ENCODE peak calls at places on chromosomes 2 and 18, in four cellular contexts. U is neural progenitor cell, A is endothelial cell of umbilical vein, W is H1. S is an unnamed sample.

GRCh38 chr2:174699993-174700766 is 64.1 kb downstream of the CHRNA1 start:
- DNase-seq in U (peak; percentile 49), A (peak; percentile 55), W (no peak), S (peak; percentile 67)

GRCh38 chr2:65737452-65738011 is 305.1 kb upstream of the SPRED2 start:
- DNase-seq in U (no peak), A (no peak), W (no peak), S (no peak)

GRCh38 chr2:212327171-212327809 is 211.3 kb downstream of the ERBB4 start:
- DNase-seq in U (no peak), A (no peak), W (no peak), S (no peak)

GRCh38 chr2:114085992-114086391 is 196.1 kb downstream of the ACTR3 start:
- DNase-seq in U (no peak), A (no peak), W (no peak), S (no peak)

GRCh38 chr2:188808921-188809320 is 165.3 kb upstream of the COL3A1 start:
- DNase-seq in U (no peak), A (no peak), W (no peak), S (peak; percentile 55)

GRCh38 chr2:240603846-240604245 is 17.3 kb downstream of the CAPN10 start:
- DNase-seq in U (no peak), A (no peak), W (no peak), S (no peak)

GRCh38 chr2:231256494-231256893 is 58.1 kb downstream of the ARMC9 start:
- DNase-seq in U (no peak), A (no peak), W (no peak), S (no peak)

GRCh38 chr2:104518256-104518655 is 335.7 kb upstream of the POU3F3 start:
- DNase-seq in U (no peak), A (no peak), W (no peak), S (no peak)

GRCh38 chr2:46848446-46848845 is 67.2 kb downstream of the MCFD2 start:
- DNase-seq in U (no peak), A (no peak), W (no peak), S (peak; percentile 50)

GRCh38 chr2:26900831-26901321 is 52.9 kb downstream of the DPYSL5 start:
- DNase-seq in U (peak; percentile 16), A (no peak), W (no peak), S (peak; percentile 17)

GRCh38 chr18:59718108-59719057 is 21.2 kb upstream of the CCBE1 start:
- DNase-seq in U (no peak), A (peak; percentile 7), W (no peak), S (peak; percentile 89)

GRCh38 chr2:19504400-19505198 is 146.2 kb upstream of the OSR1 start:
- DNase-seq in U (no peak), A (no peak), W (no peak), S (no peak)

GRCh38 chr2:44528595-44528994 is 166.8 kb downstream of the CAMKMT start:
- DNase-seq in U (no peak), A (no peak), W (no peak), S (peak; percentile 89)

GRCh38 chr18:23969664-23970063 is 44.9 kb upstream of the TTC39C start:
- DNase-seq in U (no peak), A (no peak), W (no peak), S (no peak)

GRCh38 chr2:64819774-64820688 is 166.3 kb upstream of the SERTAD2 start:
- DNase-seq in U (no peak), A (no peak), W (no peak), S (peak; percentile 51)

GRCh38 chr2:66428986-66429612 is 5.8 kb upstream of the MEIS1 start:
- DNase-seq in U (peak; percentile 85), A (peak; percentile 74), W (no peak), S (peak; percentile 79)

GRCh38 chr2:109447811-109448210 is 166.0 kb downstream of the SEPTIN10 start:
- DNase-seq in U (no peak), A (peak; percentile 48), W (no peak), S (no peak)

GRCh38 chr18:9017170-9017899 is 85.2 kb upstream of the NDUFV2 start:
- DNase-seq in U (peak; percentile 72), A (peak; percentile 87), W (peak; percentile 79), S (peak; percentile 99)

GRCh38 chr2:9002637-9003365 is 683 bp downstream of the MBOAT2 start:
- DNase-seq in U (peak; percentile 56), A (peak; percentile 33), W (peak; percentile 59), S (peak; percentile 48)

GRCh38 chr2:21812766-21813165 is 689.0 kb downstream of the TDRD15 start:
- DNase-seq in U (peak; percentile 53), A (no peak), W (no peak), S (no peak)

GRCh38 chr2:183678908-183679307 is 554.7 kb downstream of the NUP35 start:
- DNase-seq in U (peak; percentile 18), A (no peak), W (peak; percentile 49), S (no peak)

GRCh38 chr2:180720861-180721260 is 259.5 kb upstream of the UBE2E3 start:
- DNase-seq in U (no peak), A (no peak), W (no peak), S (no peak)

GRCh38 chr2:19508-19907 is 26.8 kb downstream of the FAM110C start:
- DNase-seq in U (no peak), A (no peak), W (no peak), S (no peak)

GRCh38 chr2:64697286-64698023 is 43.7 kb upstream of the SERTAD2 start:
- DNase-seq in U (no peak), A (no peak), W (no peak), S (peak; percentile 36)

GRCh38 chr2:11329759-11330158 is 14.7 kb downstream of the ROCK2 start:
- DNase-seq in U (no peak), A (no peak), W (no peak), S (peak; percentile 82)

GRCh38 chr2:125167152-125167551 is 1142.1 kb downstream of the CNTNAP5 start:
- DNase-seq in U (no peak), A (no peak), W (no peak), S (peak; percentile 5)

GRCh38 chr2:134253117-134253704 is 661 bp upstream of the MGAT5 start:
- DNase-seq in U (no peak), A (no peak), W (no peak), S (no peak)

GRCh38 chr2:20594048-20594750 is 56.7 kb downstream of the HS1BP3 start:
- DNase-seq in U (no peak), A (no peak), W (no peak), S (no peak)

GRCh38 chr2:64799592-64800252 is 146.0 kb upstream of the SERTAD2 start:
- DNase-seq in U (no peak), A (no peak), W (no peak), S (no peak)

GRCh38 chr2:225165052-225165451 is 122.8 kb upstream of the DOCK10 start:
- DNase-seq in U (no peak), A (no peak), W (no peak), S (peak; percentile 87)

GRCh38 chr18:54983041-54983686 is 23.9 kb upstream of the CCDC68 start:
- DNase-seq in U (peak; percentile 68), A (peak; percentile 59), W (no peak), S (peak; percentile 76)

GRCh38 chr2:105042189-105042588 is 4.3 kb downstream of the MRPS9 start:
- DNase-seq in U (peak; percentile 36), A (no peak), W (no peak), S (no peak)

GRCh38 chr2:201260302-201260800 is at the start of gene CASP8:
- DNase-seq in U (no peak), A (no peak), W (no peak), S (peak; percentile 76)

GRCh38 chr2:169298007-169298406 is 64.3 kb downstream of the LRP2 start:
- DNase-seq in U (no peak), A (no peak), W (no peak), S (no peak)

GRCh38 chr2:56334622-56335021 is 150.8 kb downstream of the CCDC85A start:
- DNase-seq in U (no peak), A (no peak), W (no peak), S (peak; percentile 64)

GRCh38 chr18:518081-518480 is 17.6 kb upstream of the COLEC12 start:
- DNase-seq in U (no peak), A (no peak), W (no peak), S (peak; percentile 21)

DNA sequence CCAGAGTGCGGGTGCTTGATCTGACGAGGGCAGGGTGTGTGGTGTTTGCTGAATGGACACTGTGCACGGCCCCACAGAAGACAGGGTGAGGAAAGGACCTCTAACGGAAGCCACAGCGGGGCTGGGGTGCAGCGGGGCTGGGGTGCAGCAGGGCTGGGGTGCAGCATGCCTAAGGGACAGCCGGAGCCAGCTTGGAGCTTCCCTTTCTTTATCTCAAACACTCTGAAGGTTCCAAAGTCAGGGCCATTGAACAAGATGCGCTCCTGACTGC is 35.0 kb downstream of the PXDN start:
- DNase-seq in U (no peak), A (no peak), W (no peak), S (no peak)
- H4K20me1 ChIP-seq in U (peaks cover 93% of the 10 kb centered on the region), A (no peaks in the 10 kb centered on the region), W (peaks cover 9% of the 10 kb centered on the region), S (peaks cover 5% of the 10 kb centered on the region)

DNA sequence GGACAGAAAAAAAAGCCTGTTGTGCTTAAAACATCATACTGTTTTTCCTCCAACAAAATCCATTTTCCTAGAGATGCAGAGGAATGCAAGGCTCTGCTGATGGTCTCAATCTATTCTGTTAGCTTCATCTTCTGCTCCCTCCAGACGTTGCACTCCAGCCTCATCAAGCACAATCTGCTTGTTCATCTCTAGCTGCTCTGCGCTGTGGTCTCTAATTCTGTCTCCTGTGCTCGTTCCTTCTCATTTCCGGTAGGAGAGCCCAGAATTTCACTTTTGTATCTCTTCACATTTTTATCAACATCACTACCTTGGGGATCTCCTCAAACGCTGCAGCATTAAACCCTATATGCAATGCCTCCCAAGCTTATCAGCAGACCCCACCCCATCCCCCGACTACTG is 708.9 kb downstream of the RNF144A start:
- DNase-seq in U (no peak), A (no peak), W (no peak), S (no peak)
- H4K20me1 ChIP-seq in U (no peaks in the 10 kb centered on the region), A (no peaks in the 10 kb centered on the region), W (no peaks in the 10 kb centered on the region), S (no peaks in the 10 kb centered on the region)

DNA sequence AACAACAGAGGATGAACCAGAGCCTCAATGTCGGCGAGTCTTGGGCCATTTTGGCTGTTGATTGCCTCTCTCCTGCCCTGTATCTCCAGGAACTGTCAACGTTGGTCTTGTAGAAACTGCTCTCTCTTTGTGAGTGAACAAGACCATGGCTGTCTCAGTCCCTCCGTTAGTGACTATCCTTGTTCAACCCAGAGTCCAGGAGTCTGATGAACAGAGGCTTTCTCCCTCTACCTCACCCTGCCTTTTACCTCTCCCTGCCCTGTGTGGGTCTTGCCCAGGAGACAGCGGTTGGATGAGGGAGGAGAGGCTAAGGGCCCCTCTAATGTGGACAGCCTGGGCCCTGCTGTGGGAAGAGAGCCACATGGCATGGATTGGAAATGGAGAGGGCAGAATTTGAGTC is 32.8 kb downstream of the INPP4A start:
- DNase-seq in U (no peak), A (no peak), W (no peak), S (no peak)
- H4K20me1 ChIP-seq in U (peaks cover 52% of the 10 kb centered on the region), A (no peaks in the 10 kb centered on the region), W (peaks cover 17% of the 10 kb centered on the region), S (no peaks in the 10 kb centered on the region)

GRCh38 chr2:233116946-233117345 is 56.8 kb downstream of the INPP5D start:
- DNase-seq in U (no peak), A (no peak), W (no peak), S (no peak)
- H4K20me1 ChIP-seq in U (no peaks in the 10 kb centered on the region), A (no peaks in the 10 kb centered on the region), W (no peaks in the 10 kb centered on the region), S (no peaks in the 10 kb centered on the region)

GRCh38 chr2:70527447-70528080 is 26.1 kb downstream of the TGFA start:
- DNase-seq in U (no peak), A (no peak), W (no peak), S (peak; percentile 62)
- H4K20me1 ChIP-seq in U (no peaks in the 10 kb centered on the region), A (no peaks in the 10 kb centered on the region), W (no peaks in the 10 kb centered on the region), S (no peaks in the 10 kb centered on the region)